ENCODE peak calls at places on chromosomes 7 and 10, in eight cellular contexts. One of them, this sample, is unnamed.

GRCh38 chr7:23530355-23530754 is 1.4 kb downstream of the TRA2A start:
- DNase-seq in Kasumi-1: peak; percentile 60
- DNase-seq in stimulated activated CD8-positive, alpha-beta memory T cell treated with anti-CD3 and anti-CD28 coated beads, Interleukin-12 subunit alpha, Interleukin-12 subunit beta, amount 100 ng/mL, for 4 hours: no peak
- DNase-seq in upper lobe of right lung: no peak
- DNase-seq in nucleus accumbens: no peak
- DNase-seq in AG09319: no peak
- DNase-seq in hypothalamus: no peak
- DNase-seq in HuH-7: peak; percentile 57
- DNase-seq in this sample: no peak

GRCh38 chr10:132062181-132062515 is 3.6 kb upstream of the JAKMIP3 start:
- DNase-seq in HuH-7: no peak
- DNase-seq in hypothalamus: no peak
- DNase-seq in AG09319: no peak
- DNase-seq in Kasumi-1: no peak
- DNase-seq in stimulated activated CD8-positive, alpha-beta memory T cell treated with anti-CD3 and anti-CD28 coated beads, Interleukin-12 subunit alpha, Interleukin-12 subunit beta, amount 100 ng/mL, for 4 hours: no peak
- DNase-seq in upper lobe of right lung: peak; percentile 31
- DNase-seq in nucleus accumbens: no peak
- DNase-seq in this sample: no peak

GRCh38 chr10:11331706-11332105 is 279.7 kb downstream of the USP6NL start:
- DNase-seq in HuH-7: no peak
- DNase-seq in hypothalamus: no peak
- DNase-seq in nucleus accumbens: no peak
- DNase-seq in stimulated activated CD8-positive, alpha-beta memory T cell treated with anti-CD3 and anti-CD28 coated beads, Interleukin-12 subunit alpha, Interleukin-12 subunit beta, amount 100 ng/mL, for 4 hours: no peak
- DNase-seq in Kasumi-1: no peak
- DNase-seq in upper lobe of right lung: no peak
- DNase-seq in AG09319: no peak
- DNase-seq in this sample: no peak

GRCh38 chr7:54811925-54812264 is 52.9 kb upstream of the SEC61G start:
- DNase-seq in hypothalamus: no peak
- DNase-seq in HuH-7: no peak
- DNase-seq in AG09319: peak; percentile 54
- DNase-seq in upper lobe of right lung: no peak
- DNase-seq in nucleus accumbens: no peak
- DNase-seq in Kasumi-1: no peak
- DNase-seq in stimulated activated CD8-positive, alpha-beta memory T cell treated with anti-CD3 and anti-CD28 coated beads, Interleukin-12 subunit alpha, Interleukin-12 subunit beta, amount 100 ng/mL, for 4 hours: no peak
- DNase-seq in this sample: no peak

GRCh38 chr7:11831383-11831726 is 643 bp downstream of the THSD7A start:
- DNase-seq in upper lobe of right lung: no peak
- DNase-seq in stimulated activated CD8-positive, alpha-beta memory T cell treated with anti-CD3 and anti-CD28 coated beads, Interleukin-12 subunit alpha, Interleukin-12 subunit beta, amount 100 ng/mL, for 4 hours: no peak
- DNase-seq in nucleus accumbens: no peak
- DNase-seq in HuH-7: no peak
- DNase-seq in AG09319: no peak
- DNase-seq in Kasumi-1: peak; percentile 15
- DNase-seq in hypothalamus: no peak
- DNase-seq in this sample: no peak

GRCh38 chr10:131896403-131896802 is 4.4 kb upstream of the PPP2R2D start:
- DNase-seq in Kasumi-1: no peak
- DNase-seq in stimulated activated CD8-positive, alpha-beta memory T cell treated with anti-CD3 and anti-CD28 coated beads, Interleukin-12 subunit alpha, Interleukin-12 subunit beta, amount 100 ng/mL, for 4 hours: no peak
- DNase-seq in AG09319: no peak
- DNase-seq in HuH-7: no peak
- DNase-seq in nucleus accumbens: no peak
- DNase-seq in upper lobe of right lung: no peak
- DNase-seq in hypothalamus: no peak
- DNase-seq in this sample: no peak

GRCh38 chr10:71735709-71736569 is 16.4 kb upstream of the C10orf105 start:
- DNase-seq in stimulated activated CD8-positive, alpha-beta memory T cell treated with anti-CD3 and anti-CD28 coated beads, Interleukin-12 subunit alpha, Interleukin-12 subunit beta, amount 100 ng/mL, for 4 hours: peak; percentile 49
- DNase-seq in AG09319: no peak
- DNase-seq in upper lobe of right lung: no peak
- DNase-seq in Kasumi-1: peak; percentile 49
- DNase-seq in HuH-7: no peak
- DNase-seq in nucleus accumbens: no peak
- DNase-seq in hypothalamus: no peak
- DNase-seq in this sample: no peak

GRCh38 chr10:59176241-59177030 is at the start of gene PHYHIPL:
- DNase-seq in upper lobe of right lung: peak; percentile 40
- DNase-seq in nucleus accumbens: peak; percentile 48
- DNase-seq in hypothalamus: peak; percentile 75
- DNase-seq in AG09319: no peak
- DNase-seq in Kasumi-1: no peak
- DNase-seq in stimulated activated CD8-positive, alpha-beta memory T cell treated with anti-CD3 and anti-CD28 coated beads, Interleukin-12 subunit alpha, Interleukin-12 subunit beta, amount 100 ng/mL, for 4 hours: no peak
- DNase-seq in HuH-7: peak; percentile 50
- DNase-seq in this sample: peak; percentile 91

GRCh38 chr7:137342340-137342739 is 1.2 kb downstream of the PTN start:
- DNase-seq in nucleus accumbens: no peak
- DNase-seq in AG09319: no peak
- DNase-seq in hypothalamus: no peak
- DNase-seq in stimulated activated CD8-positive, alpha-beta memory T cell treated with anti-CD3 and anti-CD28 coated beads, Interleukin-12 subunit alpha, Interleukin-12 subunit beta, amount 100 ng/mL, for 4 hours: no peak
- DNase-seq in upper lobe of right lung: no peak
- DNase-seq in HuH-7: no peak
- DNase-seq in Kasumi-1: no peak
- DNase-seq in this sample: no peak

This sample was measured in posterior cingulate gyrus.